ENCODE peak calls at places on chromosomes 3 and 15, in nine cellular contexts. One of them, this sample, is unnamed.

GRCh38 chr3:113269661-113270060 is 58.3 kb downstream of the BOC start:
- DNase-seq in CD4-positive, CD25-positive, alpha-beta regulatory T cell: no peak
- DNase-seq in AG04450: no peak
- DNase-seq in esophagus muscularis mucosa: no peak
- DNase-seq in breast epithelium: no peak
- DNase-seq in neuronal stem cell: no peak
- DNase-seq in ovary: no peak
- DNase-seq in GM23248: no peak
- DNase-seq in astrocyte: no peak
- DNase-seq in this sample: no peak

GRCh38 chr3:13812039-13812438 is 67.8 kb downstream of the WNT7A start:
- DNase-seq in CD4-positive, CD25-positive, alpha-beta regulatory T cell: no peak
- DNase-seq in AG04450: no peak
- DNase-seq in esophagus muscularis mucosa: no peak
- DNase-seq in breast epithelium: no peak
- DNase-seq in neuronal stem cell: peak
- DNase-seq in ovary: no peak
- DNase-seq in GM23248: no peak
- DNase-seq in astrocyte: no peak
- DNase-seq in this sample: no peak

GRCh38 chr3:187269486-187269885 is 22.1 kb downstream of the MASP1 start:
- DNase-seq in CD4-positive, CD25-positive, alpha-beta regulatory T cell: no peak
- DNase-seq in AG04450: no peak
- DNase-seq in esophagus muscularis mucosa: no peak
- DNase-seq in breast epithelium: no peak
- DNase-seq in neuronal stem cell: no peak
- DNase-seq in ovary: no peak
- DNase-seq in GM23248: no peak
- DNase-seq in astrocyte: no peak
- DNase-seq in this sample: no peak

GRCh38 chr3:96319176-96319575 is 495.2 kb upstream of the EPHA6 start:
- DNase-seq in CD4-positive, CD25-positive, alpha-beta regulatory T cell: no peak
- DNase-seq in AG04450: no peak
- DNase-seq in esophagus muscularis mucosa: no peak
- DNase-seq in breast epithelium: no peak
- DNase-seq in neuronal stem cell: no peak
- DNase-seq in ovary: no peak
- DNase-seq in GM23248: no peak
- DNase-seq in astrocyte: no peak
- DNase-seq in this sample: no peak

GRCh38 chr3:140916603-140917002 is 25.0 kb upstream of the SLC25A36 start:
- DNase-seq in CD4-positive, CD25-positive, alpha-beta regulatory T cell: no peak
- DNase-seq in AG04450: no peak
- DNase-seq in esophagus muscularis mucosa: no peak
- DNase-seq in breast epithelium: no peak
- DNase-seq in neuronal stem cell: no peak
- DNase-seq in ovary: no peak
- DNase-seq in GM23248: no peak
- DNase-seq in astrocyte: no peak
- DNase-seq in this sample: no peak

GRCh38 chr3:12907729-12908128 is 66.4 kb upstream of the RPL32 start:
- DNase-seq in CD4-positive, CD25-positive, alpha-beta regulatory T cell: no peak
- DNase-seq in AG04450: no peak
- DNase-seq in esophagus muscularis mucosa: no peak
- DNase-seq in breast epithelium: no peak
- DNase-seq in neuronal stem cell: no peak
- DNase-seq in ovary: no peak
- DNase-seq in GM23248: no peak
- DNase-seq in astrocyte: no peak
- DNase-seq in this sample: no peak

GRCh38 chr15:66884661-66885237 is 180.7 kb upstream of the SMAD3 start:
- DNase-seq in CD4-positive, CD25-positive, alpha-beta regulatory T cell: no peak
- DNase-seq in AG04450: no peak
- DNase-seq in esophagus muscularis mucosa: peak
- DNase-seq in breast epithelium: no peak
- DNase-seq in neuronal stem cell: no peak
- DNase-seq in ovary: no peak
- DNase-seq in GM23248: no peak
- DNase-seq in astrocyte: no peak
- DNase-seq in this sample: no peak

GRCh38 chr3:168618827-168619226 is 523.1 kb upstream of the GOLIM4 start:
- DNase-seq in CD4-positive, CD25-positive, alpha-beta regulatory T cell: no peak
- DNase-seq in AG04450: no peak
- DNase-seq in esophagus muscularis mucosa: no peak
- DNase-seq in breast epithelium: no peak
- DNase-seq in neuronal stem cell: no peak
- DNase-seq in ovary: no peak
- DNase-seq in GM23248: no peak
- DNase-seq in astrocyte: no peak
- DNase-seq in this sample: no peak

GRCh38 chr15:70074380-70074779 is 23.3 kb downstream of the TLE3 start:
- DNase-seq in CD4-positive, CD25-positive, alpha-beta regulatory T cell: no peak
- DNase-seq in AG04450: no peak
- DNase-seq in esophagus muscularis mucosa: no peak
- DNase-seq in breast epithelium: no peak
- DNase-seq in neuronal stem cell: no peak
- DNase-seq in ovary: no peak
- DNase-seq in GM23248: no peak
- DNase-seq in astrocyte: no peak
- DNase-seq in this sample: no peak
- H3K27ac ChIP-seq in CD4-positive, CD25-positive, alpha-beta regulatory T cell: no peak
- H3K27ac ChIP-seq in AG04450: no peak
- H3K27ac ChIP-seq in esophagus muscularis mucosa: no peak
- H3K27ac ChIP-seq in breast epithelium: no peak
- H3K27ac ChIP-seq in neuronal stem cell: no peak
- H3K27ac ChIP-seq in ovary: no peak
- H3K27ac ChIP-seq in GM23248: no peak
- H3K27ac ChIP-seq in astrocyte: no peak
- H3K27ac ChIP-seq in this sample: no peak

DNA sequence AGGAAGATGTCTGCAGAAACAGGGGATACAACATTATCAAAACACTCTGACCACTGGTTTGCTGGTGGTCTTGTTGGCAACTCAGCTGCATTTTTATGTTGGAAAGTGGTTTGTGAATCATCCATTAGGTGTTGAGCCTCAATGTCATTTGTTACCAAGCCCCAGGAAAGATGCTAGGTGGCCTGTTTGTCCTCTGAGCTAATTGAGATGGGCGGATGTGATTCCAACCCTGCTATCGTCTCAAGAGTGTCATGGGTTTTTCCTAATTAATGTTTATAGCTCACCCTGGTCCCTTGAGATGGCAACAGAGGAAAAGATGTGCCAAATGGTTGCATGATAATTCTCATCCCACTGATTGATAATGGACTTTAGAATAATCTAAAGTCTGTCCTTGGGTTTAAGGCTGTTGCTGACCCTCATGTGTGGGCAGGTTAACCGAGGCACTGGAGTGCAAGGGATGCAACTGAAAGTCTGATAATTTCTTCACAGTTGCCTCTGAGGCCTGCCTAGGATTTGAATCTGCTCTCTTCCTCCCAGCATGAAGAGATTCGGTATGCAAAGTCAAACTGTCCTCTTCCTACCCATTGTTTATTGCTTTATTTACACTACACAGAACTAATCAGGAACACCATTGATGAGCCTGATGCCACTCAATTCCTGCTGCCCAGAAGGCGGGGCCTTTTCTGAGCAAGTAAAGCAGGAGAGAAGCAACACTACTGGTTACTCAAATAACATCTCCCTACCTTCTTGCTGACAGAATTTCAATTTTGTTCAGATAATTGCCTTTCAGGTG is 166.2 kb upstream of the TBC1D5 start:
- DNase-seq in CD4-positive, CD25-positive, alpha-beta regulatory T cell: no peak
- DNase-seq in AG04450: no peak
- DNase-seq in esophagus muscularis mucosa: no peak
- DNase-seq in breast epithelium: no peak
- DNase-seq in neuronal stem cell: no peak
- DNase-seq in ovary: no peak
- DNase-seq in GM23248: no peak
- DNase-seq in astrocyte: no peak
- DNase-seq in this sample: no peak
- H3K27ac ChIP-seq in CD4-positive, CD25-positive, alpha-beta regulatory T cell: no peak
- H3K27ac ChIP-seq in AG04450: no peak
- H3K27ac ChIP-seq in esophagus muscularis mucosa: no peak
- H3K27ac ChIP-seq in breast epithelium: no peak
- H3K27ac ChIP-seq in neuronal stem cell: no peak
- H3K27ac ChIP-seq in ovary: no peak
- H3K27ac ChIP-seq in GM23248: no peak
- H3K27ac ChIP-seq in astrocyte: no peak
- H3K27ac ChIP-seq in this sample: no peak

GRCh38 chr15:99438691-99439523 is 126.9 kb upstream of the MEF2A start:
- DNase-seq in CD4-positive, CD25-positive, alpha-beta regulatory T cell: no peak
- DNase-seq in AG04450: no peak
- DNase-seq in esophagus muscularis mucosa: peak
- DNase-seq in breast epithelium: peak
- DNase-seq in neuronal stem cell: no peak
- DNase-seq in ovary: peak
- DNase-seq in GM23248: peak
- DNase-seq in astrocyte: no peak
- DNase-seq in this sample: no peak

GRCh38 chr15:99435761-99436346 is 129.9 kb upstream of the MEF2A start:
- DNase-seq in CD4-positive, CD25-positive, alpha-beta regulatory T cell: no peak
- DNase-seq in AG04450: no peak
- DNase-seq in esophagus muscularis mucosa: no peak
- DNase-seq in breast epithelium: no peak
- DNase-seq in neuronal stem cell: no peak
- DNase-seq in ovary: no peak
- DNase-seq in GM23248: peak
- DNase-seq in astrocyte: no peak
- DNase-seq in this sample: no peak

GRCh38 chr15:99438222-99438592 is 127.6 kb upstream of the MEF2A start:
- DNase-seq in CD4-positive, CD25-positive, alpha-beta regulatory T cell: no peak
- DNase-seq in AG04450: no peak
- DNase-seq in esophagus muscularis mucosa: no peak
- DNase-seq in breast epithelium: peak
- DNase-seq in neuronal stem cell: no peak
- DNase-seq in ovary: peak
- DNase-seq in GM23248: no peak
- DNase-seq in astrocyte: no peak
- DNase-seq in this sample: no peak

GRCh38 chr15:99436472-99437314 is 129.1 kb upstream of the MEF2A start:
- DNase-seq in CD4-positive, CD25-positive, alpha-beta regulatory T cell: no peak
- DNase-seq in AG04450: no peak
- DNase-seq in esophagus muscularis mucosa: no peak
- DNase-seq in breast epithelium: no peak
- DNase-seq in neuronal stem cell: no peak
- DNase-seq in ovary: peak
- DNase-seq in GM23248: no peak
- DNase-seq in astrocyte: no peak
- DNase-seq in this sample: no peak

DNA sequence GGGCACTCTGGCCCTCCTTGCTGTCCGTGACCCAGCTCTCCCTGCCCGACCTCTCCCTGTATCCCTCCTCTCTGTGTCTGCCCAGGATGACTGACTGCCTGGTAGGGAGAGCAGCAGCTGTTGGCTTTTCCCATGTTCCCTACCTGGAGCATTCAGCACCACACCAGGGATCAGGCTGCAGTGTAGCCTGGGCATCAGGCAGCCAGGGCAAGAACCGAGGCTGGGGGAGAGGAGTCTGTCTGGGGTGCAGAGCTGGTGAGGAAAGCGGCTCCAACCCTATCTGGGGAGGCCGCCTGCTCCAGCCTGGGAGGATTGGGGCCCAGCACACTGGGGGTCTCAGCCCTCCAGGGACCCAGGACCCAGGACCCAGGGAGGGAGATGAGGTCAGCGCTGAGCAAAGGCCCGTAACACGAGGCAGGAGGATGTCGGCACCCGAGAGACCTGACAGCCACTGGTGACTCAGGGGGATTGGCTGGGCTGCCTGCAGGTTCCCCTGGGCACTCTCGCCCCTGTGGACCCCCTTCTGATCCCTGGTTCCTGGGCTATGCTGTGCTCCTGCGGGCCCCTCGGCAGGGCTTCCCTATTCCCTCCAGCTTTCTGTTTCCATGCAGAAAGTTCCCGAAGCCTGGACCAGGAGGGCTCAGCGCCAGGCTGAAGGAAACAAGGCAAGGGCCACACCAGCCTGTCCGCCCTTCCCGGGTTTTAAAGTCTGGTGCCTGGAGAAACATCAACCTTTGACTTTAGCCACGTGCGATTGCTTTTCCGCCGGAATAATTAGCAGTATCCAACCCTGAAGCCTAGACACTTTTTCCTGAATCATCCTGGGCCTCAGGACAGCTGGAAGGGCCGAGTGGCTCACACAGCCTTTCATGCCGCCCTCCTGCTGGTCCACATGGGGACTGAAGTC is 128.2 kb upstream of the MEF2A start:
- DNase-seq in CD4-positive, CD25-positive, alpha-beta regulatory T cell: no peak
- DNase-seq in AG04450: no peak
- DNase-seq in esophagus muscularis mucosa: no peak
- DNase-seq in breast epithelium: peak
- DNase-seq in neuronal stem cell: no peak
- DNase-seq in ovary: peak
- DNase-seq in GM23248: peak
- DNase-seq in astrocyte: no peak
- DNase-seq in this sample: no peak
- H3K27ac ChIP-seq in CD4-positive, CD25-positive, alpha-beta regulatory T cell: no peak
- H3K27ac ChIP-seq in AG04450: no peak
- H3K27ac ChIP-seq in esophagus muscularis mucosa: peak
- H3K27ac ChIP-seq in breast epithelium: peak
- H3K27ac ChIP-seq in neuronal stem cell: no peak
- H3K27ac ChIP-seq in ovary: no peak
- H3K27ac ChIP-seq in GM23248: no peak
- H3K27ac ChIP-seq in astrocyte: no peak
- H3K27ac ChIP-seq in this sample: no peak

GRCh38 chr3:125351152-125351551 is 24.0 kb downstream of the ZNF148 start:
- DNase-seq in CD4-positive, CD25-positive, alpha-beta regulatory T cell: no peak
- DNase-seq in AG04450: no peak
- DNase-seq in esophagus muscularis mucosa: no peak
- DNase-seq in breast epithelium: no peak
- DNase-seq in neuronal stem cell: no peak
- DNase-seq in ovary: no peak
- DNase-seq in GM23248: no peak
- DNase-seq in astrocyte: no peak
- DNase-seq in this sample: no peak
- H3K27ac ChIP-seq in CD4-positive, CD25-positive, alpha-beta regulatory T cell: no peak
- H3K27ac ChIP-seq in AG04450: no peak
- H3K27ac ChIP-seq in esophagus muscularis mucosa: no peak
- H3K27ac ChIP-seq in breast epithelium: no peak
- H3K27ac ChIP-seq in neuronal stem cell: no peak
- H3K27ac ChIP-seq in ovary: no peak
- H3K27ac ChIP-seq in GM23248: peak
- H3K27ac ChIP-seq in astrocyte: no peak
- H3K27ac ChIP-seq in this sample: no peak

GRCh38 chr3:146969356-146969755 is 364.2 kb upstream of the PLSCR5 start:
- DNase-seq in CD4-positive, CD25-positive, alpha-beta regulatory T cell: no peak
- DNase-seq in AG04450: no peak
- DNase-seq in esophagus muscularis mucosa: no peak
- DNase-seq in breast epithelium: no peak
- DNase-seq in neuronal stem cell: no peak
- DNase-seq in ovary: no peak
- DNase-seq in GM23248: peak
- DNase-seq in astrocyte: peak
- DNase-seq in this sample: no peak
- H3K27ac ChIP-seq in CD4-positive, CD25-positive, alpha-beta regulatory T cell: no peak
- H3K27ac ChIP-seq in AG04450: no peak
- H3K27ac ChIP-seq in esophagus muscularis mucosa: no peak
- H3K27ac ChIP-seq in breast epithelium: no peak
- H3K27ac ChIP-seq in neuronal stem cell: no peak
- H3K27ac ChIP-seq in ovary: no peak
- H3K27ac ChIP-seq in GM23248: peak
- H3K27ac ChIP-seq in astrocyte: peak
- H3K27ac ChIP-seq in this sample: no peak

GRCh38 chr3:179473565-179473964 is 22.3 kb upstream of the GNB4 start:
- DNase-seq in CD4-positive, CD25-positive, alpha-beta regulatory T cell: no peak
- DNase-seq in AG04450: no peak
- DNase-seq in esophagus muscularis mucosa: no peak
- DNase-seq in breast epithelium: no peak
- DNase-seq in neuronal stem cell: no peak
- DNase-seq in ovary: no peak
- DNase-seq in GM23248: no peak
- DNase-seq in astrocyte: no peak
- DNase-seq in this sample: no peak
- H3K27ac ChIP-seq in CD4-positive, CD25-positive, alpha-beta regulatory T cell: no peak
- H3K27ac ChIP-seq in AG04450: no peak
- H3K27ac ChIP-seq in esophagus muscularis mucosa: no peak
- H3K27ac ChIP-seq in breast epithelium: no peak
- H3K27ac ChIP-seq in neuronal stem cell: no peak
- H3K27ac ChIP-seq in ovary: no peak
- H3K27ac ChIP-seq in GM23248: no peak
- H3K27ac ChIP-seq in astrocyte: no peak
- H3K27ac ChIP-seq in this sample: no peak

This sample was measured in effector memory CD4-positive, alpha-beta T cell.